ENCODE peak calls at places on chromosomes 11 and 22, in seven cellular contexts. One of them, this sample, is unnamed. For H3K9me3 and H3K4me1, the result is how much of the 10 kb centered on the place peaks cover.

GRCh38 chr22:32018056-32018455 is 25.0 kb upstream of the SLC5A1 start:
- DNase-seq in psoas muscle: no peak
- DNase-seq in PC-9: no peak
- DNase-seq in neural progenitor cell: no peak
- DNase-seq in GM23248: no peak
- DNase-seq in effector memory CD4-positive, alpha-beta T cell: no peak
- DNase-seq in ovary: no peak
- DNase-seq in this sample: no peak

GRCh38 chr11:62614275-62614674 is 1.2 kb downstream of the ROM1 start:
- DNase-seq in psoas muscle: no peak
- DNase-seq in PC-9: peak
- DNase-seq in neural progenitor cell: no peak
- DNase-seq in GM23248: peak
- DNase-seq in effector memory CD4-positive, alpha-beta T cell: no peak
- DNase-seq in ovary: no peak
- DNase-seq in this sample: no peak

GRCh38 chr11:108135845-108136599 is 14.7 kb downstream of the ACAT1 start:
- DNase-seq in psoas muscle: no peak
- DNase-seq in PC-9: no peak
- DNase-seq in neural progenitor cell: no peak
- DNase-seq in GM23248: peak
- DNase-seq in effector memory CD4-positive, alpha-beta T cell: no peak
- DNase-seq in ovary: no peak
- DNase-seq in this sample: no peak

GRCh38 chr11:45662665-45663485 is 2.5 kb downstream of the CHST1 start:
- DNase-seq in psoas muscle: no peak
- DNase-seq in PC-9: no peak
- DNase-seq in neural progenitor cell: peak
- DNase-seq in GM23248: peak
- DNase-seq in effector memory CD4-positive, alpha-beta T cell: no peak
- DNase-seq in ovary: peak
- DNase-seq in this sample: no peak

GRCh38 chr11:120871924-120872323 is 152.0 kb upstream of the TBCEL start:
- DNase-seq in psoas muscle: no peak
- DNase-seq in PC-9: no peak
- DNase-seq in neural progenitor cell: no peak
- DNase-seq in GM23248: no peak
- DNase-seq in effector memory CD4-positive, alpha-beta T cell: no peak
- DNase-seq in ovary: no peak
- DNase-seq in this sample: no peak

GRCh38 chr11:67252831-67253239 is 13.4 kb upstream of the GRK2 start:
- DNase-seq in psoas muscle: peak
- DNase-seq in PC-9: no peak
- DNase-seq in neural progenitor cell: peak
- DNase-seq in GM23248: peak
- DNase-seq in effector memory CD4-positive, alpha-beta T cell: no peak
- DNase-seq in ovary: no peak
- DNase-seq in this sample: peak

GRCh38 chr11:46693597-46694012 is 6.8 kb downstream of the ARHGAP1 start:
- DNase-seq in psoas muscle: no peak
- DNase-seq in PC-9: no peak
- DNase-seq in neural progenitor cell: no peak
- DNase-seq in GM23248: peak
- DNase-seq in effector memory CD4-positive, alpha-beta T cell: no peak
- DNase-seq in ovary: no peak
- DNase-seq in this sample: no peak

GRCh38 chr11:111525456-111525855 is 10.9 kb downstream of the HOATZ start:
- DNase-seq in psoas muscle: no peak
- DNase-seq in PC-9: no peak
- DNase-seq in neural progenitor cell: no peak
- DNase-seq in GM23248: no peak
- DNase-seq in effector memory CD4-positive, alpha-beta T cell: no peak
- DNase-seq in ovary: no peak
- DNase-seq in this sample: no peak

GRCh38 chr11:67503119-67504022 is 1.8 kb downstream of the PITPNM1 start:
- DNase-seq in psoas muscle: no peak
- DNase-seq in PC-9: no peak
- DNase-seq in neural progenitor cell: peak
- DNase-seq in GM23248: no peak
- DNase-seq in effector memory CD4-positive, alpha-beta T cell: no peak
- DNase-seq in ovary: no peak
- DNase-seq in this sample: no peak

GRCh38 chr11:4125141-4125540 is 30.5 kb downstream of the RRM1 start:
- DNase-seq in psoas muscle: no peak
- DNase-seq in PC-9: no peak
- DNase-seq in neural progenitor cell: no peak
- DNase-seq in GM23248: no peak
- DNase-seq in effector memory CD4-positive, alpha-beta T cell: no peak
- DNase-seq in ovary: no peak
- DNase-seq in this sample: no peak

GRCh38 chr11:62004473-62004872 is 37.0 kb upstream of the FTH1 start:
- DNase-seq in psoas muscle: peak
- DNase-seq in PC-9: no peak
- DNase-seq in neural progenitor cell: no peak
- DNase-seq in GM23248: peak
- DNase-seq in effector memory CD4-positive, alpha-beta T cell: no peak
- DNase-seq in ovary: no peak
- DNase-seq in this sample: no peak

GRCh38 chr22:26888887-26889286 is 231.5 kb downstream of the MIAT start:
- DNase-seq in psoas muscle: no peak
- DNase-seq in PC-9: no peak
- DNase-seq in neural progenitor cell: no peak
- DNase-seq in GM23248: no peak
- DNase-seq in effector memory CD4-positive, alpha-beta T cell: no peak
- DNase-seq in ovary: no peak
- DNase-seq in this sample: no peak

GRCh38 chr11:78828582-78829520 is 254.2 kb upstream of the NARS2 start:
- DNase-seq in psoas muscle: no peak
- DNase-seq in PC-9: no peak
- DNase-seq in neural progenitor cell: no peak
- DNase-seq in GM23248: no peak
- DNase-seq in effector memory CD4-positive, alpha-beta T cell: no peak
- DNase-seq in ovary: no peak
- DNase-seq in this sample: no peak

GRCh38 chr22:50544078-50544745 is 1.5 kb upstream of the KLHDC7B start:
- DNase-seq in psoas muscle: peak
- DNase-seq in PC-9: peak
- DNase-seq in neural progenitor cell: peak
- DNase-seq in GM23248: peak
- DNase-seq in effector memory CD4-positive, alpha-beta T cell: peak
- DNase-seq in ovary: no peak
- DNase-seq in this sample: peak

GRCh38 chr11:25349537-25349936 is 852.7 kb downstream of the LUZP2 start:
- DNase-seq in psoas muscle: no peak
- DNase-seq in PC-9: no peak
- DNase-seq in neural progenitor cell: no peak
- DNase-seq in GM23248: no peak
- DNase-seq in effector memory CD4-positive, alpha-beta T cell: no peak
- DNase-seq in ovary: no peak
- DNase-seq in this sample: no peak

GRCh38 chr11:116840224-116840745 is 2.9 kb upstream of the APOA1 start:
- DNase-seq in psoas muscle: peak
- DNase-seq in PC-9: no peak
- DNase-seq in neural progenitor cell: peak
- DNase-seq in GM23248: peak
- DNase-seq in effector memory CD4-positive, alpha-beta T cell: no peak
- DNase-seq in ovary: no peak
- DNase-seq in this sample: no peak

GRCh38 chr11:78742430-78742829 is 167.8 kb upstream of the NARS2 start:
- DNase-seq in psoas muscle: peak
- DNase-seq in PC-9: no peak
- DNase-seq in neural progenitor cell: no peak
- DNase-seq in GM23248: peak
- DNase-seq in effector memory CD4-positive, alpha-beta T cell: no peak
- DNase-seq in ovary: no peak
- DNase-seq in this sample: peak

GRCh38 chr22:28557184-28557583 is 122.5 kb downstream of the TTC28 start:
- DNase-seq in psoas muscle: no peak
- DNase-seq in PC-9: no peak
- DNase-seq in neural progenitor cell: no peak
- DNase-seq in GM23248: no peak
- DNase-seq in effector memory CD4-positive, alpha-beta T cell: no peak
- DNase-seq in ovary: no peak
- DNase-seq in this sample: no peak

GRCh38 chr11:109000531-109000930 is 335.7 kb downstream of the DDX10 start:
- DNase-seq in psoas muscle: no peak
- DNase-seq in PC-9: peak
- DNase-seq in neural progenitor cell: no peak
- DNase-seq in GM23248: no peak
- DNase-seq in effector memory CD4-positive, alpha-beta T cell: no peak
- DNase-seq in ovary: no peak
- DNase-seq in this sample: no peak

GRCh38 chr11:24635588-24636290 is 138.9 kb downstream of the LUZP2 start:
- DNase-seq in psoas muscle: no peak
- DNase-seq in PC-9: peak
- DNase-seq in neural progenitor cell: no peak
- DNase-seq in GM23248: peak
- DNase-seq in effector memory CD4-positive, alpha-beta T cell: no peak
- DNase-seq in ovary: no peak
- DNase-seq in this sample: no peak

GRCh38 chr11:94897330-94897768 is 76.0 kb downstream of the CWC15 start:
- DNase-seq in psoas muscle: no peak
- DNase-seq in PC-9: peak
- DNase-seq in neural progenitor cell: peak
- DNase-seq in GM23248: peak
- DNase-seq in effector memory CD4-positive, alpha-beta T cell: no peak
- DNase-seq in ovary: peak
- DNase-seq in this sample: peak

GRCh38 chr22:17606472-17606871 is 22.1 kb downstream of the ATP6V1E1 start:
- DNase-seq in psoas muscle: no peak
- DNase-seq in PC-9: no peak
- DNase-seq in neural progenitor cell: no peak
- DNase-seq in GM23248: peak
- DNase-seq in effector memory CD4-positive, alpha-beta T cell: no peak
- DNase-seq in ovary: no peak
- DNase-seq in this sample: no peak

GRCh38 chr11:69563946-69564780 is 76.8 kb upstream of the CCND1 start:
- DNase-seq in psoas muscle: no peak
- DNase-seq in PC-9: no peak
- DNase-seq in neural progenitor cell: no peak
- DNase-seq in GM23248: peak
- DNase-seq in effector memory CD4-positive, alpha-beta T cell: no peak
- DNase-seq in ovary: no peak
- DNase-seq in this sample: no peak

GRCh38 chr11:66892926-66893325 is 36.1 kb downstream of the LRFN4 start:
- DNase-seq in psoas muscle: peak
- DNase-seq in PC-9: no peak
- DNase-seq in neural progenitor cell: no peak
- DNase-seq in GM23248: no peak
- DNase-seq in effector memory CD4-positive, alpha-beta T cell: no peak
- DNase-seq in ovary: no peak
- DNase-seq in this sample: no peak

GRCh38 chr22:49212002-49212401 is 615.7 kb downstream of the BRD1 start:
- DNase-seq in psoas muscle: no peak
- DNase-seq in PC-9: no peak
- DNase-seq in neural progenitor cell: no peak
- DNase-seq in GM23248: no peak
- DNase-seq in effector memory CD4-positive, alpha-beta T cell: no peak
- DNase-seq in ovary: no peak
- DNase-seq in this sample: no peak

GRCh38 chr11:128862421-128862820 is 4.7 kb downstream of the KCNJ1 start:
- DNase-seq in psoas muscle: no peak
- DNase-seq in PC-9: no peak
- DNase-seq in neural progenitor cell: no peak
- DNase-seq in GM23248: peak
- DNase-seq in effector memory CD4-positive, alpha-beta T cell: no peak
- DNase-seq in ovary: no peak
- DNase-seq in this sample: no peak

GRCh38 chr11:57481915-57482781 is 21.8 kb downstream of the RTN4RL2 start:
- DNase-seq in psoas muscle: no peak
- DNase-seq in PC-9: no peak
- DNase-seq in neural progenitor cell: no peak
- DNase-seq in GM23248: no peak
- DNase-seq in effector memory CD4-positive, alpha-beta T cell: no peak
- DNase-seq in ovary: no peak
- DNase-seq in this sample: no peak
- H3K4me3 ChIP-seq in psoas muscle: peak
- H3K4me3 ChIP-seq in PC-9: no peak
- H3K4me3 ChIP-seq in neural progenitor cell: peak
- H3K4me3 ChIP-seq in GM23248: peak
- H3K4me3 ChIP-seq in effector memory CD4-positive, alpha-beta T cell: no peak
- H3K4me3 ChIP-seq in ovary: no peak
- H3K4me3 ChIP-seq in this sample: peak

DNA sequence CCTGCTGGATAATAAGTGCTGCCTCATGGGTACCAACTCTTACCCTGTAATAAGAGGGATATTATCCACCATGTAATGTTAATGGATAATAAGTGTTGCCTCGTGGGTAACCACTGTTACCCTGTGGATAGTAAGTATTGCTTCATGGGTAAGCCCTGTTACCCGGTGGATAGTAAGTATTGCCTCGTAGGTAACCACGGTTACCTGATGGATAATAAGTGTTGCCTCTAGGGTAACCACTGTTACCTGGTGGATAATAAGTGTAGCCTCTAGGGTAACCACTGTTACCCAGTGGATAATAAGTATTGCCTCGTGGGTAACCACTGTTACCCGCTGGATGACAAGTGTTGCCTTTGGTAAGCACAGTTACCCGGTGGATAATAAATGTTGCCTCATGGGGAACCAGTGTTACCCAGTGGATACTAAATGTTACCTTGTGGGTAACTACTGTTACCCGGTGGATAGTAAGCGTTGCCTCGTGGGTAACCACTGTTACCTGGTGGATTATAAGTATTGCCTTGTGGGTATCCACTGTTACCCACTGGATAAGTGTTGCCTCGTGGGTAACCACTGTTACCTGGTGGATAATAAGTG is 18.6 kb upstream of the NXPE4 start:
- DNase-seq in psoas muscle: no peak
- DNase-seq in PC-9: no peak
- DNase-seq in neural progenitor cell: no peak
- DNase-seq in GM23248: no peak
- DNase-seq in effector memory CD4-positive, alpha-beta T cell: no peak
- DNase-seq in ovary: no peak
- DNase-seq in this sample: no peak
- H3K9me3 ChIP-seq in psoas muscle: under half
- H3K9me3 ChIP-seq in PC-9: under half
- H3K9me3 ChIP-seq in neural progenitor cell: under half
- H3K9me3 ChIP-seq in GM23248: under half
- H3K9me3 ChIP-seq in effector memory CD4-positive, alpha-beta T cell: under half
- H3K9me3 ChIP-seq in ovary: under half
- H3K9me3 ChIP-seq in this sample: under half

GRCh38 chr11:21654091-21654490 is 538.8 kb upstream of the ANO5 start:
- DNase-seq in psoas muscle: no peak
- DNase-seq in PC-9: no peak
- DNase-seq in neural progenitor cell: peak
- DNase-seq in GM23248: no peak
- DNase-seq in effector memory CD4-positive, alpha-beta T cell: no peak
- DNase-seq in ovary: no peak
- DNase-seq in this sample: no peak
- H3K4me1 ChIP-seq in psoas muscle: under half
- H3K4me1 ChIP-seq in PC-9: under half
- H3K4me1 ChIP-seq in neural progenitor cell: under half
- H3K4me1 ChIP-seq in GM23248: under half
- H3K4me1 ChIP-seq in effector memory CD4-positive, alpha-beta T cell: under half
- H3K4me1 ChIP-seq in ovary: under half
- H3K4me1 ChIP-seq in this sample: under half

GRCh38 chr11:578276-579035 is 2.2 kb downstream of the PHRF1 start:
- DNase-seq in psoas muscle: no peak
- DNase-seq in PC-9: no peak
- DNase-seq in neural progenitor cell: no peak
- DNase-seq in GM23248: no peak
- DNase-seq in effector memory CD4-positive, alpha-beta T cell: no peak
- DNase-seq in ovary: no peak
- DNase-seq in this sample: no peak
- H3K4me3 ChIP-seq in psoas muscle: peak
- H3K4me3 ChIP-seq in PC-9: peak
- H3K4me3 ChIP-seq in neural progenitor cell: peak
- H3K4me3 ChIP-seq in GM23248: peak
- H3K4me3 ChIP-seq in effector memory CD4-positive, alpha-beta T cell: no peak
- H3K4me3 ChIP-seq in ovary: no peak
- H3K4me3 ChIP-seq in this sample: no peak

This sample was measured in thyroid gland.